ENCODE peak calls at places on chromosome 16, in nine cellular contexts. U is AG04450, H is NCI-H1092, P is ELR, G is caudate nucleus, R is iris pigment epithelial cell, X is nucleus accumbens, B is KBM-7, E is RWPE1. S is an unnamed sample.

GRCh38 chr16:67987460-67988160 is 7.3 kb upstream of the DPEP3 start:
- DNase-seq in X (peak), R (no peak), G (no peak), H (no peak), P (peak), B (no peak), U (no peak), E (no peak), S (no peak)

GRCh38 chr16:9139965-9140364 is 48.5 kb downstream of the HAPSTR1 start:
- DNase-seq in B (peak), X (peak), G (no peak), R (peak), P (peak), H (no peak), U (no peak), E (peak), S (no peak)

GRCh38 chr16:86594712-86595111 is 16.4 kb downstream of the FOXL1 start:
- DNase-seq in B (no peak), E (no peak), R (no peak), P (no peak), H (no peak), X (no peak), U (no peak), G (no peak), S (no peak)

GRCh38 chr16:73058221-73058615 is 10.3 kb upstream of the ZFHX3 start:
- DNase-seq in G (no peak), U (no peak), H (no peak), E (no peak), R (peak), B (peak), P (peak), X (no peak), S (no peak)

GRCh38 chr16:54159490-54160080 is 127.0 kb downstream of the IRX3 start:
- DNase-seq in G (no peak), X (no peak), P (no peak), U (no peak), R (no peak), B (no peak), E (no peak), H (no peak), S (no peak)

GRCh38 chr16:83158320-83158957 is 531.7 kb downstream of the CDH13 start:
- DNase-seq in G (no peak), R (no peak), U (no peak), B (no peak), X (no peak), P (no peak), E (no peak), H (no peak), S (no peak)

GRCh38 chr16:62638964-62639861 is 603.0 kb upstream of the CDH8 start:
- DNase-seq in R (no peak), H (no peak), U (no peak), G (no peak), X (no peak), E (no peak), B (no peak), P (no peak), S (no peak)

GRCh38 chr16:66588981-66589713 is 9.9 kb downstream of the CMTM2 start:
- DNase-seq in U (no peak), R (peak), H (no peak), E (no peak), X (peak), P (peak), G (no peak), B (peak), S (peak)

GRCh38 chr16:30095166-30096078 is 591 bp downstream of the YPEL3 start:
- DNase-seq in G (no peak), H (no peak), X (no peak), U (no peak), R (no peak), E (no peak), P (no peak), B (no peak), S (no peak)

GRCh38 chr16:27724491-27724878 is 174.5 kb downstream of the KATNIP start:
- DNase-seq in G (peak), E (no peak), B (no peak), U (no peak), H (peak), R (no peak), P (no peak), X (peak), S (no peak)

GRCh38 chr16:84052071-84052622 is 9.6 kb upstream of the SLC38A8 start:
- DNase-seq in U (no peak), G (no peak), E (no peak), P (no peak), R (no peak), B (no peak), X (no peak), H (no peak), S (no peak)

GRCh38 chr16:76639685-76640289 is 362.6 kb downstream of the CNTNAP4 start:
- DNase-seq in U (no peak), E (peak), X (no peak), P (peak), R (peak), H (no peak), G (no peak), B (peak), S (no peak)

GRCh38 chr16:78134944-78135619 is 35.6 kb downstream of the WWOX start:
- DNase-seq in X (no peak), H (no peak), B (no peak), E (no peak), R (no peak), U (no peak), G (no peak), P (no peak), S (no peak)

GRCh38 chr16:89484923-89485679 is 5.3 kb downstream of the ANKRD11 start:
- DNase-seq in E (no peak), R (no peak), P (no peak), H (no peak), B (no peak), X (no peak), G (no peak), U (no peak), S (no peak)

GRCh38 chr16:65314246-65315003 is 192.6 kb upstream of the CDH11 start:
- DNase-seq in E (no peak), H (no peak), X (no peak), P (no peak), U (no peak), G (no peak), B (no peak), R (peak), S (no peak)

GRCh38 chr16:87061521-87061920 is 255.7 kb downstream of the C16orf95 start:
- DNase-seq in G (no peak), H (no peak), B (no peak), E (no peak), P (no peak), X (no peak), U (no peak), R (no peak), S (no peak)

GRCh38 chr16:57284206-57284951 is at the start of gene PLLP:
- DNase-seq in B (peak), G (no peak), X (peak), E (peak), P (peak), R (peak), H (no peak), U (no peak), S (no peak)

GRCh38 chr16:8904018-8904430 is 21.9 kb downstream of the LITAFD start:
- DNase-seq in G (no peak), B (no peak), U (no peak), X (no peak), P (no peak), R (no peak), H (no peak), E (no peak), S (no peak)

GRCh38 chr16:46690281-46691178 is 1.1 kb downstream of the ORC6 start:
- DNase-seq in E (no peak), U (no peak), P (peak), R (peak), G (no peak), B (peak), X (no peak), H (no peak), S (no peak)

GRCh38 chr16:13633381-13633861 is 286.5 kb upstream of the ERCC4 start:
- DNase-seq in R (no peak), U (no peak), B (no peak), E (no peak), X (no peak), G (no peak), P (no peak), H (no peak), S (no peak)

GRCh38 chr16:54739381-54739780 is 191.3 kb upstream of the IRX5 start:
- DNase-seq in E (no peak), B (no peak), P (no peak), G (no peak), H (no peak), X (no peak), U (no peak), R (no peak), S (no peak)

GRCh38 chr16:69448470-69449193 is 24.2 kb downstream of the CYB5B start:
- DNase-seq in B (no peak), P (no peak), X (no peak), G (no peak), E (no peak), R (peak), U (no peak), H (peak), S (no peak)